ENCODE peak calls at places on chromosomes 11 and 22, in four cellular contexts. L is IMR-90, F is SK-N-SH, N is OCI-LY7. S is an unnamed sample.
A peak's percentile ranks its signal among the peaks of the same experiment; 100 is the strongest.

GRCh38 chr11:15113381-15113780 is 1.3 kb upstream of the INSC start:
- DNase-seq in L (no peak), F (no peak), N (peak; percentile 87), S (no peak)

GRCh38 chr11:132058211-132058772 is 687.9 kb downstream of the NTM start:
- DNase-seq in L (peak; percentile 61), F (no peak), N (no peak), S (no peak)

GRCh38 chr11:11657101-11657935 is 35.5 kb upstream of the GALNT18 start:
- DNase-seq in L (no peak), F (no peak), N (no peak), S (no peak)

GRCh38 chr22:25930710-25931353 is 188.8 kb downstream of the MYO18B start:
- DNase-seq in L (no peak), F (no peak), N (no peak), S (no peak)

GRCh38 chr11:129894281-129895125 is 875 bp downstream of the NFRKB start:
- DNase-seq in L (peak; percentile 3), F (no peak), N (peak; percentile 51), S (peak; percentile 28)

GRCh38 chr11:45777127-45777969 is 27.6 kb upstream of the SLC35C1 start:
- DNase-seq in L (no peak), F (no peak), N (no peak), S (no peak)

GRCh38 chr11:69825941-69826340 is 6.7 kb upstream of the FGF3 start:
- DNase-seq in L (no peak), F (no peak), N (no peak), S (no peak)

GRCh38 chr11:57972013-57972367 is 51.7 kb upstream of the OR9Q1 start:
- DNase-seq in L (no peak), F (no peak), N (no peak), S (no peak)

DNA sequence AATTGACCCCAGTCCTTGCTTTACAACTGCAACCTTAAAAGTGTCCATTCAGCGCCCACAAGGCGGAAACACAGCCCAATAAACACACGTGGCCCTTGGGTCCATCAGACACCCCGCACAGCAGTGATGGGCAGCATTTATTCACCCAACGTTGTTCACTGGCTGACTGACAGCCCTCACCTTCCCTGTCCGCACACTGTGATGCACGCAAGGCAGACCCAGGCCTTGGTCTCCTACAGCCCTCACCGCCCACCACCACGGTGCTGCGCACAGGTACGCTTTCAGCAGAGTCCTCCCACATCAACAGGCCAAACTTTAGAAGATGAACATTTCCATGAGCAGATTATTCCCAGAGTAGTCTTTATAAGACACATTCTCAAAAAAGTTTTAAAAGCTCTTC is 20.7 kb upstream of the PHLDA2 start:
- DNase-seq in L (no peak), F (no peak), N (no peak), S (no peak)
- H2AFZ ChIP-seq in L (no peak overlapping the region), F (no peak overlapping the region), N (no peak overlapping the region), S (no peak overlapping the region)

GRCh38 chr11:106415510-106415909 is 338.0 kb downstream of the AASDHPPT start:
- DNase-seq in L (no peak), F (no peak), N (no peak), S (peak; percentile 42)
- TF ChIP-seq CTCF in L (no peak), F (peak; percentile 9), N (no peak), S (peak; percentile 36)

DNA sequence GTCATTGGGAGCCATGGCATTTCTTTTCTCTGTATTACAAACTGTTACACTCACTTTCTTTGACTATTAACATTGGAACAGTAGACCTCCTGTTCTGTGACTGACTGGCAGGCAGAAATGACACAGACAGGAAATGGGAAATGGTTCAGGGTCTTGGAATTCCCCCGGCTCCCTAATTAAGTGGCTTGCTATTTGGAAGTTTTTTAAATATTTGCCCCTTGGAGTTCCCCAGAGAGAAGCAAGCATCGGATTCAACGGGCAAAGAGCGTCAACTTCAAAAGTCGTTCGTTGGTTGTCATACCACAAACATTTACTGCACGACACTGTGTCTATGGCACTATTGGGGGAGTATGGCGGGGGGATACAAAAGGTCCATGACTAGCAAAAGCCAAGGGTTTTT is 1.1 kb upstream of the BIRC2 start:
- DNase-seq in L (peak; percentile 83), F (no peak), N (no peak), S (peak; percentile 13)
- H2AFZ ChIP-seq in L (peak overlapping the region; percentile 63), F (peak overlapping the region; percentile 77), N (peak overlapping the region; percentile 81), S (no peak overlapping the region)

DNA sequence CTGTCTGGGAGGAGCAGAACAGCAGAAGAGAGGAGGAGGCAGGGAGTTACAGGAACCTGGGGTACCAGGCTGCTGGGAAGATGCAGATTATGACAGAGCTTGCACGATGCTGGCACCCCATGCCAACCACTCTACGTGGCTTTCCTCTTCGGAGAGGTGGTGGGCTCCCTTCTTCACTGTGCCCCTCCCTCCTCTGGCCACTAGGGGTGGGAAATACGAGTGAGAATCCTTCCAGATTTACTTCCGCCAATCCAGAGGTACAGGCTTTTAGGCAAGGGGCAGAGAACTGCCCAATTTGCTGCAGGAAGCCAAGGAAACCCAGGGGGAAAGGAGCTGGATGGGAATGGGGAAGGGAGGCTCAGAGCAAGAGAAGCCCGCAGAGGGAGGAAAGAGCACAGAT is 12.3 kb downstream of the HYOU1 start:
- DNase-seq in L (no peak), F (peak; percentile 42), N (no peak), S (no peak)
- TF ChIP-seq CTCF in L (no peak), F (peak; percentile 35), N (peak; percentile 66), S (no peak)

DNA sequence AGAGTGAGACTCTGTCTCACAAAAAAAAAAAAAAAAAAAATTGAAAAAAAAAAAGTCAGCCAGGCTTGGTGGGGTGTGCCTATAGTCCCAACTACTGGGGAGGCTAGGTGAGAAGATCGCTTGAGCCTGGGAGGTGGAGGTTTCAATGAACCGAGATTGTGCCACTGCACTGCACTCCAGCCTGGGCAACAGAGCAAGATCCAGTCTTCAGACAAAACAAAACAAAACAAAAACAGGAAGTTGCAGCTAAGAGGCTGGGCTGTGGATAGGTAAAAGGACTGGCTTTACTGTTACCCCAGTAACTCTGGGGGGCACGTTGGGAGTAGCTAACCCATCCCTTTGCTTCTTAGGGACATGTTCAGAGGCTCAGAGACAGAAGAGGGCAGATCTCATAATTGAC is 6.3 kb upstream of the PC start:
- DNase-seq in L (no peak), F (no peak), N (no peak), S (no peak)
- H2AFZ ChIP-seq in L (no peak overlapping the region), F (no peak overlapping the region), N (no peak overlapping the region), S (no peak overlapping the region)

DNA sequence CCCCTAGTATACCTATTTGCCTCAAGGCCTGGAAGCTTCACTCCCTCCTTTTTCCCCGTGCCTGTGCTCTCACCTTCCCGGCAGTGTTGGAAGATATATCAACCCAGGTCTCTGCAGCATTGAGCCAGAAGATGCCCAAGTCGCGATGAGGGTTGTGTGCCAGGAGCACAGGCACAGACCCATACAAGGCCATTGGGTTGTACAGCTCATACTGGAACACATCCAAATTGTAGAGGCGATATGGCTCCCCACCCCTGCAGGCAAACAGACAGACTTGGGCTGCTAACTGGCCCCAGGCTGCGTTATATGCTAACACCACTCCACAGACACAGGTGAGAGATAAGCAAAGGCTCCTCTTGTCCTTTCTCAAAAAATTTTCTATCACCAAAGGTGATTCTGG is 10.7 kb upstream of the B3GAT3 start:
- DNase-seq in L (no peak), F (no peak), N (no peak), S (no peak)
- TF ChIP-seq CTCF in L (no peak), F (no peak), N (no peak), S (no peak)

GRCh38 chr11:93053864-93054263 is 84.4 kb downstream of the MTNR1B start:
- DNase-seq in L (no peak), F (no peak), N (no peak), S (no peak)
- H2AFZ ChIP-seq in L (peak overlapping the region; percentile 36), F (no peak overlapping the region), N (no peak overlapping the region), S (no peak overlapping the region)

GRCh38 chr11:104997288-104997687 is 25.7 kb downstream of the CASP5 start:
- DNase-seq in L (no peak), F (no peak), N (no peak), S (peak; percentile 18)
- TF ChIP-seq CTCF in L (no peak), F (peak; percentile 17), N (no peak), S (peak; percentile 26)

S was measured in hepatocyte.